ENCODE peak calls at places on chromosomes 7 and 10, in four cellular contexts. One of them, this sample, is unnamed.

GRCh38 chr10:124157286-124157685 is 63.9 kb upstream of the CHST15 start:
- DNase-seq in activated T-helper 9 cell treated with anti-CD3 and anti-CD28 coated beads, Interleukin-2, amount 50 U/mL, for 16 hours: no peak
- DNase-seq in neural crest cell: no peak
- DNase-seq in amygdala: no peak
- DNase-seq in this sample: no peak

GRCh38 chr7:18117482-18117881 is 89.8 kb upstream of the PRPS1L1 start:
- DNase-seq in activated T-helper 9 cell treated with anti-CD3 and anti-CD28 coated beads, Interleukin-2, amount 50 U/mL, for 16 hours: no peak
- DNase-seq in neural crest cell: no peak
- DNase-seq in amygdala: no peak
- DNase-seq in this sample: no peak

GRCh38 chr7:22601812-22602568 is 102.0 kb upstream of the STEAP1B start:
- DNase-seq in activated T-helper 9 cell treated with anti-CD3 and anti-CD28 coated beads, Interleukin-2, amount 50 U/mL, for 16 hours: no peak
- DNase-seq in neural crest cell: no peak
- DNase-seq in amygdala: no peak
- DNase-seq in this sample: no peak

GRCh38 chr7:27196287-27196739 is 3.6 kb downstream of the HOXA13 start:
- DNase-seq in activated T-helper 9 cell treated with anti-CD3 and anti-CD28 coated beads, Interleukin-2, amount 50 U/mL, for 16 hours: peak
- DNase-seq in neural crest cell: peak
- DNase-seq in amygdala: peak
- DNase-seq in this sample: peak

GRCh38 chr7:91596287-91596686 is 284.2 kb downstream of the MTERF1 start:
- DNase-seq in activated T-helper 9 cell treated with anti-CD3 and anti-CD28 coated beads, Interleukin-2, amount 50 U/mL, for 16 hours: no peak
- DNase-seq in neural crest cell: no peak
- DNase-seq in amygdala: no peak
- DNase-seq in this sample: no peak

GRCh38 chr10:110034596-110034995 is 26.8 kb downstream of the ADD3 start:
- DNase-seq in activated T-helper 9 cell treated with anti-CD3 and anti-CD28 coated beads, Interleukin-2, amount 50 U/mL, for 16 hours: no peak
- DNase-seq in neural crest cell: no peak
- DNase-seq in amygdala: no peak
- DNase-seq in this sample: no peak

GRCh38 chr7:151088019-151088855 is 2.0 kb downstream of the AGAP3 start:
- DNase-seq in activated T-helper 9 cell treated with anti-CD3 and anti-CD28 coated beads, Interleukin-2, amount 50 U/mL, for 16 hours: no peak
- DNase-seq in neural crest cell: no peak
- DNase-seq in amygdala: no peak
- DNase-seq in this sample: no peak

GRCh38 chr10:85454386-85454785 is 912.2 kb downstream of the GRID1 start:
- DNase-seq in activated T-helper 9 cell treated with anti-CD3 and anti-CD28 coated beads, Interleukin-2, amount 50 U/mL, for 16 hours: no peak
- DNase-seq in neural crest cell: no peak
- DNase-seq in amygdala: no peak
- DNase-seq in this sample: no peak

GRCh38 chr7:41688012-41688625 is 14.8 kb downstream of the INHBA start:
- DNase-seq in activated T-helper 9 cell treated with anti-CD3 and anti-CD28 coated beads, Interleukin-2, amount 50 U/mL, for 16 hours: no peak
- DNase-seq in neural crest cell: no peak
- DNase-seq in amygdala: no peak
- DNase-seq in this sample: no peak

GRCh38 chr7:150978136-150978789 is at the start of gene KCNH2:
- DNase-seq in activated T-helper 9 cell treated with anti-CD3 and anti-CD28 coated beads, Interleukin-2, amount 50 U/mL, for 16 hours: no peak
- DNase-seq in neural crest cell: peak
- DNase-seq in amygdala: peak
- DNase-seq in this sample: peak

GRCh38 chr10:78277267-78277666 is 243.6 kb downstream of the RPS24 start:
- DNase-seq in activated T-helper 9 cell treated with anti-CD3 and anti-CD28 coated beads, Interleukin-2, amount 50 U/mL, for 16 hours: no peak
- DNase-seq in neural crest cell: no peak
- DNase-seq in amygdala: no peak
- DNase-seq in this sample: no peak

GRCh38 chr10:5545011-5545410 is 20.2 kb downstream of the CALML3 start:
- DNase-seq in activated T-helper 9 cell treated with anti-CD3 and anti-CD28 coated beads, Interleukin-2, amount 50 U/mL, for 16 hours: no peak
- DNase-seq in neural crest cell: no peak
- DNase-seq in amygdala: no peak
- DNase-seq in this sample: no peak

GRCh38 chr7:114418117-114418516 is 3.5 kb downstream of the FOXP2 start:
- DNase-seq in activated T-helper 9 cell treated with anti-CD3 and anti-CD28 coated beads, Interleukin-2, amount 50 U/mL, for 16 hours: no peak
- DNase-seq in neural crest cell: no peak
- DNase-seq in amygdala: no peak
- DNase-seq in this sample: no peak

GRCh38 chr10:14653271-14654161 is 121.2 kb downstream of the FAM107B start:
- DNase-seq in activated T-helper 9 cell treated with anti-CD3 and anti-CD28 coated beads, Interleukin-2, amount 50 U/mL, for 16 hours: no peak
- DNase-seq in neural crest cell: no peak
- DNase-seq in amygdala: no peak
- DNase-seq in this sample: no peak

GRCh38 chr7:140625908-140626868 is 14.4 kb downstream of the DENND2A start:
- DNase-seq in activated T-helper 9 cell treated with anti-CD3 and anti-CD28 coated beads, Interleukin-2, amount 50 U/mL, for 16 hours: no peak
- DNase-seq in neural crest cell: no peak
- DNase-seq in amygdala: peak
- DNase-seq in this sample: no peak

GRCh38 chr7:36761835-36762234 is 37.5 kb upstream of the AOAH start:
- DNase-seq in activated T-helper 9 cell treated with anti-CD3 and anti-CD28 coated beads, Interleukin-2, amount 50 U/mL, for 16 hours: no peak
- DNase-seq in neural crest cell: no peak
- DNase-seq in amygdala: no peak
- DNase-seq in this sample: no peak

GRCh38 chr7:75984130-75985008 is 10.0 kb downstream of the TMEM120A start:
- DNase-seq in activated T-helper 9 cell treated with anti-CD3 and anti-CD28 coated beads, Interleukin-2, amount 50 U/mL, for 16 hours: no peak
- DNase-seq in neural crest cell: no peak
- DNase-seq in amygdala: no peak
- DNase-seq in this sample: peak

GRCh38 chr7:17940302-17941170 is at the start of gene SNX13:
- DNase-seq in activated T-helper 9 cell treated with anti-CD3 and anti-CD28 coated beads, Interleukin-2, amount 50 U/mL, for 16 hours: peak
- DNase-seq in neural crest cell: peak
- DNase-seq in amygdala: peak
- DNase-seq in this sample: peak

GRCh38 chr7:116863168-116863670 is 832 bp downstream of the CAPZA2 start:
- DNase-seq in activated T-helper 9 cell treated with anti-CD3 and anti-CD28 coated beads, Interleukin-2, amount 50 U/mL, for 16 hours: no peak
- DNase-seq in neural crest cell: no peak
- DNase-seq in amygdala: peak
- DNase-seq in this sample: peak

This sample was measured in frontal cortex.